ENCODE peak calls at places on chromosomes 1 and 21, in seven cellular contexts. N is central memory CD4-positive, alpha-beta T cell; V is activated T-cell treated with anti-CD3 and anti-CD28 coated beads for 4 hours; J is left colon; O is endodermal cell; L is caudate nucleus; Z is mucosa of gallbladder. P is an unnamed sample.

GRCh38 chr1:12630946-12631540 is 12.8 kb upstream of the AADACL4 start:
- DNase-seq in N (no peak), V (no peak), J (no peak), O (no peak), L (no peak), Z (no peak), P (no peak)

GRCh38 chr21:28745131-28746055 is 247.3 kb downstream of the LTN1 start:
- DNase-seq in N (peak; percentile 55), V (peak; percentile 53), J (peak; percentile 61), O (peak; percentile 90), L (peak; percentile 11), Z (peak; percentile 78), P (peak; percentile 84)

GRCh38 chr1:47627471-47628370 is 189.9 kb downstream of the FOXD2 start:
- DNase-seq in N (no peak), V (no peak), J (no peak), O (peak; percentile 38), L (no peak), Z (no peak), P (peak; percentile 74)

GRCh38 chr1:12215562-12215961 is 14.3 kb upstream of the VPS13D start:
- DNase-seq in N (no peak), V (no peak), J (no peak), O (no peak), L (no peak), Z (no peak), P (no peak)

GRCh38 chr1:68185743-68186142 is 46.6 kb downstream of the WLS start:
- DNase-seq in N (no peak), V (no peak), J (no peak), O (no peak), L (no peak), Z (no peak), P (peak; percentile 61)

GRCh38 chr1:244865028-244865371 is 657 bp upstream of the HNRNPU start:
- DNase-seq in N (no peak), V (peak; percentile 12), J (peak; percentile 36), O (peak; percentile 77), L (no peak), Z (peak; percentile 13), P (peak; percentile 67)

GRCh38 chr1:108080448-108080847 is 115.5 kb upstream of the VAV3 start:
- DNase-seq in N (peak; percentile 8), V (peak; percentile 25), J (no peak), O (no peak), L (no peak), Z (no peak), P (no peak)

GRCh38 chr1:166350490-166350889 is 183.7 kb upstream of the FAM78B start:
- DNase-seq in N (no peak), V (no peak), J (no peak), O (no peak), L (no peak), Z (no peak), P (no peak)

GRCh38 chr1:145960468-145961108 is 2.8 kb upstream of the LIX1L start:
- DNase-seq in N (peak; percentile 39), V (no peak), J (peak; percentile 72), O (peak; percentile 94), L (peak; percentile 30), Z (peak; percentile 68), P (peak; percentile 93)

GRCh38 chr1:204941415-204942338 is 71.0 kb downstream of the NFASC start:
- DNase-seq in N (no peak), V (no peak), J (no peak), O (peak; percentile 92), L (no peak), Z (peak; percentile 51), P (peak; percentile 83)

GRCh38 chr1:241591736-241592135 is 48.4 kb downstream of the CHML start:
- DNase-seq in N (no peak), V (no peak), J (no peak), O (no peak), L (no peak), Z (no peak), P (peak; percentile 67)